ENCODE peak calls at places on chromosome 2, in six cellular contexts. Q, H, O, E, V and A are unnamed samples.

GRCh38 chr2:11496311-11496710 is 30.4 kb upstream of the E2F6 start:
- DNase-seq in Q (no peak), H (no peak), O (no peak), E (no peak), V (no peak), A (no peak)

GRCh38 chr2:156356006-156356764 is 23.7 kb upstream of the NR4A2 start:
- DNase-seq in Q (peak), H (no peak), O (no peak), E (no peak), V (peak), A (no peak)

GRCh38 chr2:74405994-74406583 is 15.3 kb downstream of the C2orf81 start:
- DNase-seq in Q (no peak), H (no peak), O (no peak), E (no peak), V (peak), A (no peak)

GRCh38 chr2:2714413-2714812 is 383.3 kb upstream of the MYT1L start:
- DNase-seq in Q (no peak), H (no peak), O (no peak), E (peak), V (peak), A (no peak)

GRCh38 chr2:182895798-182896197 is 29.4 kb upstream of the FRZB start:
- DNase-seq in Q (no peak), H (no peak), O (no peak), E (no peak), V (no peak), A (no peak)

GRCh38 chr2:150581717-150582472 is 94.4 kb upstream of the RND3 start:
- DNase-seq in Q (no peak), H (no peak), O (peak), E (no peak), V (no peak), A (no peak)

GRCh38 chr2:109246176-109246575 is 117.2 kb downstream of the SH3RF3 start:
- DNase-seq in Q (no peak), H (no peak), O (no peak), E (no peak), V (no peak), A (no peak)

GRCh38 chr2:210224660-210225460 is at the start of gene ACADL:
- DNase-seq in Q (peak), H (no peak), O (peak), E (no peak), V (peak), A (no peak)

GRCh38 chr2:226609361-226609760 is 190.3 kb downstream of the IRS1 start:
- DNase-seq in Q (peak), H (no peak), O (peak), E (no peak), V (no peak), A (no peak)

GRCh38 chr2:43634604-43635306 is 2.3 kb upstream of the PLEKHH2 start:
- DNase-seq in Q (peak), H (no peak), O (peak), E (peak), V (peak), A (no peak)

GRCh38 chr2:47402555-47402804 is 476 bp upstream of the MSH2 start:
- DNase-seq in Q (peak), H (no peak), O (no peak), E (no peak), V (peak), A (no peak)

GRCh38 chr2:170917957-170918356 is 11.1 kb upstream of the GORASP2 start:
- DNase-seq in Q (no peak), H (no peak), O (no peak), E (no peak), V (no peak), A (no peak)

GRCh38 chr2:26613241-26614204 is 27.6 kb downstream of the CIB4 start:
- DNase-seq in Q (no peak), H (no peak), O (peak), E (no peak), V (no peak), A (no peak)

GRCh38 chr2:86274265-86274917 is 63.0 kb downstream of the REEP1 start:
- DNase-seq in Q (peak), H (peak), O (peak), E (peak), V (peak), A (no peak)

GRCh38 chr2:108643450-108643849 is 75.8 kb upstream of the RANBP2 start:
- DNase-seq in Q (no peak), H (no peak), O (no peak), E (no peak), V (no peak), A (no peak)

GRCh38 chr2:1625281-1626001 is 118.9 kb downstream of the PXDN start:
- DNase-seq in Q (peak), H (peak), O (peak), E (peak), V (peak), A (no peak)

GRCh38 chr2:160427629-160428424 is 65.8 kb downstream of the RBMS1 start:
- DNase-seq in Q (peak), H (no peak), O (peak), E (peak), V (no peak), A (peak)

GRCh38 chr2:190607014-190607597 is 41.8 kb upstream of the NAB1 start:
- DNase-seq in Q (peak), H (peak), O (peak), E (no peak), V (peak), A (no peak)

GRCh38 chr2:214322662-214323061 is 88.2 kb upstream of the VWC2L start:
- DNase-seq in Q (peak), H (no peak), O (no peak), E (no peak), V (peak), A (no peak)

GRCh38 chr2:214315324-214315723 is 95.5 kb upstream of the VWC2L start:
- DNase-seq in Q (no peak), H (no peak), O (no peak), E (no peak), V (no peak), A (no peak)

GRCh38 chr2:214325404-214325803 is 85.5 kb upstream of the VWC2L start:
- DNase-seq in Q (no peak), H (no peak), O (no peak), E (no peak), V (no peak), A (no peak)

DNA sequence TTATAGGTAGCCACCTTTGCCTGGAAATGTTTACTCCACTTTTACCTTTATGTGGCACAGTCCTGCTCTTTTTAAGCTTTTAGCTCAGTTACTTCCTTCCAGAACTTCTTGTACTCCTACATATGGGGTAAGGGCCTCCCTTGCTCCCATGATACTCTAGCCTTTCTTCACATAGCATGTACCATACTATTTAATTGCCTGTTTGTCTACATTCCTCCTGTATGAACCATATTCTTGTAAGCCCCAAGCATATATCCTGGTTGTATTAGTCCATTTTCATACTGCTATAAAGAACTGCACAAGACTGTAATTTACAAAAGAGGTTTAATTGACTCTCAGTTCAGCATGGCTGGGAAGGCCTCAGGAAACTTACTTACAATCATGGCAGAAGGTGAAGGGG is 90.6 kb upstream of the VWC2L start:
- DNase-seq in Q (no peak), H (no peak), O (no peak), E (no peak), V (peak), A (no peak)
- H2AFZ ChIP-seq in Q (no peak), H (no peak), O (no peak), E (no peak), V (no peak), A (no peak)

GRCh38 chr2:162070228-162070918 is 3.6 kb downstream of the DPP4 start:
- DNase-seq in Q (no peak), H (no peak), O (no peak), E (no peak), V (no peak), A (no peak)

GRCh38 chr2:162072976-162073775 is 839 bp downstream of the DPP4 start:
- DNase-seq in Q (no peak), H (no peak), O (peak), E (no peak), V (no peak), A (no peak)

GRCh38 chr2:162072181-162072702 is 1.8 kb downstream of the DPP4 start:
- DNase-seq in Q (peak), H (no peak), O (peak), E (no peak), V (peak), A (peak)

GRCh38 chr2:162069200-162069910 is 4.7 kb downstream of the DPP4 start:
- DNase-seq in Q (no peak), H (no peak), O (no peak), E (no peak), V (no peak), A (no peak)

DNA sequence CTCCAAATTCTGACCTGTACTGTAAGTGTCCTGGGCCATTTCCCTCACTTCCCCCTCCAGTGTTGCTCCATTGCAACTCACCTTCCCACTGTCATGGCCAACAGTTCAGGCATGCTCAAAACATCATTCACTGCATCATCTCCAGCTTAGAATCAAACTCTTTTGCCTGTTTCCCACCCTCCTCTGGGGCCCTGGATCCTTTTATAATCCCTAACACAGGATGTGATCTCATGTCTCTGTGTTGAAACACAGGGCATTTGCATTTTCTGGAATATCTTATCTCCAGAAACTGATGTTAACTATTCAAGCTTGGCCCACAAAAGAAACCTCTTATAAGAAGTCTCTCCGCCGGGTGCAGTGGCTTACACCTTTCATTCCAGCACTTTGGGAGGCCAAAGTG is 3.0 kb downstream of the DPP4 start:
- DNase-seq in Q (no peak), H (no peak), O (no peak), E (no peak), V (no peak), A (no peak)
- H2AFZ ChIP-seq in Q (peak), H (no peak), O (no peak), E (no peak), V (no peak), A (no peak)

GRCh38 chr2:64988420-64989125 is 626 bp upstream of the SLC1A4 start:
- DNase-seq in Q (peak), H (peak), O (peak), E (peak), V (no peak), A (peak)
- H2AFZ ChIP-seq in Q (peak), H (no peak), O (peak), E (peak), V (peak), A (no peak)

GRCh38 chr2:192026716-192027109 is 168.0 kb downstream of the TMEFF2 start:
- DNase-seq in Q (no peak), H (no peak), O (no peak), E (no peak), V (no peak), A (no peak)
- H2AFZ ChIP-seq in Q (no peak), H (no peak), O (no peak), E (no peak), V (no peak), A (no peak)

DNA sequence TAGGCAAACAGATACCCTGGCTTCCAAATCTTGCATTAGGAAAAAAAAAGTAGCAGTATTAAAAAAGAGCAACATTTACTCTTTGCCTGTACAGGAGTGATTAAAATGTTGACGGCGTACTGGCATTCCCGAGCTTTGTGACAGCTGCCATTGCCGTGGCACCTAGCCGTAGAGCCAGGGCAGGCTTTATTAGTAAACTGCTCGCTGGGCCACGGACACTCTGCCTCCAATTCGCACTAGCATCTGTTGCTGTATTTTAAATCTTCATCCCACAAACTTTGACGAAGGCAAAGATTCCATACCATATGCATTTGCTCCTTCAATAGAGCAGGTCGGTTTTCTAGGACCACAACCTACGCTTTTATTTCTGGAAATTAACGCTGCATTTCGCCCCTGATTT is 44.5 kb upstream of the EPHA4 start:
- DNase-seq in Q (no peak), H (no peak), O (no peak), E (no peak), V (no peak), A (no peak)
- H2AFZ ChIP-seq in Q (peak), H (no peak), O (no peak), E (no peak), V (no peak), A (no peak)

DNA sequence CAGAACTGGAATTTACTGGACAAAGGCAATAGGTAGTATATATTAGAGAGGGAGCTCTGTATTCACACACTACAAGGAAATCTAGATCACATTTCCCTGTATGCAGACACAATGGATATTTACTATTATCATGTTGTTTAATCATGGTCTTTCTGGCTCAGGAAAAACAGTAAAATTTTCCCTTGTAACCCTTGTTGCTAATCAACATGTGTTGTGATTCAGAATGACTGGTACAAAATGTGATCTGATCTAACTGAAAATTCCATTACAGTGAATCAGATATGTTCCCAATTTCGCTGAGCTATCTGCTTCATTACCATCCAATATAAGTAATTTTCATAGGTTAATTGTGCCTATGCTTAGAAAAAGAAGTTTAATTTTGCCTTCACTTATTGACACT is 1109.7 kb downstream of the LRP1B start:
- DNase-seq in Q (peak), H (no peak), O (peak), E (peak), V (peak), A (no peak)
- H2AFZ ChIP-seq in Q (peak), H (peak), O (peak), E (no peak), V (peak), A (no peak)